ENCODE peak calls at places on chromosomes 16 and 17, in four cellular contexts. Z is BE2C, Q is dorsolateral prefrontal cortex, C is IMR-90. U is an unnamed sample.

GRCh38 chr17:66467766-66468165 is 165.4 kb downstream of the PRKCA start:
- DNase-seq in Z (no peak), Q (no peak), C (peak), U (no peak)

GRCh38 chr17:49846938-49847712 is 744 bp downstream of the TAC4 start:
- DNase-seq in Z (no peak), Q (no peak), C (no peak), U (no peak)

GRCh38 chr17:83076930-83077329 is 2.5 kb upstream of the METRNL start:
- DNase-seq in Z (no peak), Q (no peak), C (no peak), U (no peak)

GRCh38 chr17:41654134-41654907 is 29.9 kb upstream of the KRT17 start:
- DNase-seq in Z (no peak), Q (no peak), C (no peak), U (peak)

GRCh38 chr17:32546031-32546444 is 59.2 kb downstream of the CDK5R1 start:
- DNase-seq in Z (no peak), Q (peak), C (no peak), U (no peak)

GRCh38 chr17:56159764-56160394 is 6.6 kb downstream of the ANKFN1 start:
- DNase-seq in Z (no peak), Q (no peak), C (no peak), U (no peak)

GRCh38 chr17:72126575-72127486 is 6.0 kb downstream of the SOX9 start:
- DNase-seq in Z (peak), Q (no peak), C (peak), U (peak)

GRCh38 chr17:50018909-50019308 is 23.9 kb upstream of the DLX3 start:
- DNase-seq in Z (no peak), Q (no peak), C (peak), U (no peak)

GRCh38 chr17:45127583-45128300 is 4.6 kb downstream of the PLCD3 start:
- DNase-seq in Z (peak), Q (no peak), C (peak), U (peak)

GRCh38 chr17:34177642-34178041 is 77.4 kb upstream of the CCL2 start:
- DNase-seq in Z (no peak), Q (no peak), C (peak), U (no peak)

GRCh38 chr17:5541610-5542202 is 42.6 kb downstream of the NLRP1 start:
- DNase-seq in Z (no peak), Q (no peak), C (no peak), U (no peak)

GRCh38 chr17:36127882-36128369 is 24.3 kb downstream of the CCL4 start:
- DNase-seq in Z (no peak), Q (no peak), C (no peak), U (no peak)

GRCh38 chr17:39045948-39046679 is 78.9 kb upstream of the FBXO47 start:
- DNase-seq in Z (peak), Q (no peak), C (no peak), U (no peak)

GRCh38 chr17:71726320-71726719 is 394.5 kb upstream of the SOX9 start:
- DNase-seq in Z (no peak), Q (no peak), C (no peak), U (no peak)

GRCh38 chr16:81945665-81946064 is 65.6 kb downstream of the SDR42E1 start:
- DNase-seq in Z (no peak), Q (no peak), C (peak), U (no peak)

GRCh38 chr16:13873835-13874438 is 46.0 kb upstream of the ERCC4 start:
- DNase-seq in Z (peak), Q (peak), C (peak), U (peak)

GRCh38 chr17:33523577-33523981 is 230.5 kb upstream of the ASIC2 start:
- DNase-seq in Z (no peak), Q (peak), C (no peak), U (no peak)

GRCh38 chr17:82173351-82174041 is 39.1 kb downstream of the CCDC57 start:
- DNase-seq in Z (no peak), Q (no peak), C (no peak), U (no peak)

GRCh38 chr16:1428511-1428910 is 2.4 kb upstream of the PERCC1 start:
- DNase-seq in Z (peak), Q (no peak), C (no peak), U (peak)

GRCh38 chr17:80294210-80294609 is 33.6 kb downstream of the RNF213 start:
- DNase-seq in Z (no peak), Q (peak), C (no peak), U (no peak)

GRCh38 chr16:12976936-12977335 is 75.5 kb downstream of the SHISA9 start:
- DNase-seq in Z (no peak), Q (no peak), C (no peak), U (no peak)

GRCh38 chr16:22183901-22184614 is 21.8 kb downstream of the SDR42E2 start:
- DNase-seq in Z (peak), Q (no peak), C (no peak), U (no peak)

GRCh38 chr17:20095366-20096080 is 86.4 kb downstream of the SPECC1 start:
- DNase-seq in Z (peak), Q (peak), C (peak), U (peak)

GRCh38 chr16:74585846-74586392 is 21.0 kb downstream of the GLG1 start:
- DNase-seq in Z (no peak), Q (no peak), C (no peak), U (no peak)

GRCh38 chr17:80819422-80820164 is 172.0 kb upstream of the CHMP6 start:
- DNase-seq in Z (peak), Q (peak), C (no peak), U (no peak)

GRCh38 chr16:78257376-78257728 is 157.9 kb downstream of the WWOX start:
- DNase-seq in Z (no peak), Q (no peak), C (no peak), U (no peak)

GRCh38 chr17:64148017-64148631 is 18.2 kb upstream of the ERN1 start:
- DNase-seq in Z (peak), Q (no peak), C (no peak), U (no peak)

GRCh38 chr17:64147110-64148016 is 17.4 kb upstream of the ERN1 start:
- DNase-seq in Z (no peak), Q (no peak), C (no peak), U (no peak)

GRCh38 chr17:64149196-64149595 is 19.3 kb upstream of the ERN1 start:
- DNase-seq in Z (no peak), Q (no peak), C (no peak), U (no peak)

GRCh38 chr17:64150237-64151015 is 20.5 kb upstream of the ERN1 start:
- DNase-seq in Z (no peak), Q (no peak), C (no peak), U (no peak)

GRCh38 chr17:64148699-64149098 is 18.8 kb upstream of the ERN1 start:
- DNase-seq in Z (no peak), Q (peak), C (no peak), U (no peak)
- TF ChIP-seq CTCF in Z (peak), Q (peak), C (no peak), U (no peak)

GRCh38 chr17:76371656-76372628 is 12.5 kb upstream of the SPHK1 start:
- DNase-seq in Z (no peak), Q (no peak), C (peak), U (no peak)

GRCh38 chr17:76368545-76368944 is 14.8 kb upstream of the PRPSAP1 start:
- DNase-seq in Z (peak), Q (no peak), C (peak), U (no peak)

GRCh38 chr17:76369804-76370203 is 14.6 kb upstream of the SPHK1 start:
- DNase-seq in Z (peak), Q (no peak), C (no peak), U (no peak)

GRCh38 chr17:76367647-76368046 is 13.9 kb upstream of the PRPSAP1 start:
- DNase-seq in Z (no peak), Q (no peak), C (no peak), U (no peak)

GRCh38 chr17:76370261-76370993 is 14.0 kb upstream of the SPHK1 start:
- DNase-seq in Z (peak), Q (no peak), C (peak), U (peak)
- TF ChIP-seq CTCF in Z (peak), Q (peak), C (peak), U (peak)

GRCh38 chr17:40316571-40317344 is 7.8 kb downstream of the RARA start:
- DNase-seq in Z (peak), Q (no peak), C (peak), U (peak)
- TF ChIP-seq CTCF in Z (no peak), Q (no peak), C (peak), U (no peak)

GRCh38 chr16:56316545-56316944 is 108.8 kb downstream of the AMFR start:
- DNase-seq in Z (no peak), Q (no peak), C (no peak), U (no peak)
- TF ChIP-seq CTCF in Z (no peak), Q (peak), C (no peak), U (no peak)

DNA sequence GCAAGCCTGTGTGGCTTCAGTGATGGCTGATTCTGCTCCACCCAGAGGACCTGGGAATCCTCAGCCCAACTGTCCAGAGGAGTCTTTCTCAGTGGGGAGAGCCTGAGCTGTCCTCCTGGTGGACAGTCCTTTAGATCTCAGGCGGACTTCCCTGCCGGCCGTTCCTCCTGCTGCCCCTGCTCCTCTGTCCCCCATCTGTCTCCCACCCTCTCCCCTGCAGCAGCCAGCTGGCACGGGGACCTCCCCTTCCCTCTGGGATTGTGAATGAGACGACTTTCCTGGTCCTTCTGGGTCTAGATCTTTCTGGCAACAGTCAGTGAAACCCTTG is 279.7 kb downstream of the SEC14L1 start:
- DNase-seq in Z (no peak), Q (no peak), C (no peak), U (no peak)
- TF ChIP-seq CTCF in Z (peak), Q (no peak), C (peak), U (no peak)

DNA sequence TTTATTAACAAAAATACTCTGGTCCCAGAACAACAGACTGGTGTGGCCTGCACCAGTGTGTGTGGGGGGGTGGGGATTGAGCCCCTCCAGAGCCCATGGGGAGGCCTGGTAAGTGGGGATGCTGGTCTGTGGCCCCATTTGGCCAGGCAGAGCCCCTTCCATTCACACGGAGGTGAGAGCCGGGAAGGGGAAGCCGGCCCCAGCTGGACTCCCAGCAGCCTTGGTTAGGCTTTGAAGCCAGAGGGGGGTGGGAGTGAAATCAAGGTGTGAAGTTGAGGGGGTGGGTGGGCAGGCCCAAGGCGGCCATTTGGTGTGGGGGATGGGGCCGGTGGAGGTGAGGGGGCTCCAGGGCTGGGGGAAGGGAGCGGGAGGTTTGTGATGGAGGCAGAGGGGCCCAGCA is 5.9 kb downstream of the TBX6 start:
- DNase-seq in Z (no peak), Q (no peak), C (no peak), U (no peak)
- TF ChIP-seq CTCF in Z (no peak), Q (no peak), C (no peak), U (no peak)

GRCh38 chr17:76537578-76538280 is at the start of gene CYGB:
- DNase-seq in Z (peak), Q (no peak), C (no peak), U (no peak)

GRCh38 chr17:76538281-76538931 is 897 bp upstream of the CYGB start:
- DNase-seq in Z (no peak), Q (no peak), C (no peak), U (no peak)

GRCh38 chr17:76540381-76541300 is 797 bp downstream of the PRCD start:
- DNase-seq in Z (peak), Q (peak), C (peak), U (peak)

GRCh38 chr17:76538941-76539340 is 903 bp upstream of the PRCD start:
- DNase-seq in Z (no peak), Q (no peak), C (no peak), U (no peak)

DNA sequence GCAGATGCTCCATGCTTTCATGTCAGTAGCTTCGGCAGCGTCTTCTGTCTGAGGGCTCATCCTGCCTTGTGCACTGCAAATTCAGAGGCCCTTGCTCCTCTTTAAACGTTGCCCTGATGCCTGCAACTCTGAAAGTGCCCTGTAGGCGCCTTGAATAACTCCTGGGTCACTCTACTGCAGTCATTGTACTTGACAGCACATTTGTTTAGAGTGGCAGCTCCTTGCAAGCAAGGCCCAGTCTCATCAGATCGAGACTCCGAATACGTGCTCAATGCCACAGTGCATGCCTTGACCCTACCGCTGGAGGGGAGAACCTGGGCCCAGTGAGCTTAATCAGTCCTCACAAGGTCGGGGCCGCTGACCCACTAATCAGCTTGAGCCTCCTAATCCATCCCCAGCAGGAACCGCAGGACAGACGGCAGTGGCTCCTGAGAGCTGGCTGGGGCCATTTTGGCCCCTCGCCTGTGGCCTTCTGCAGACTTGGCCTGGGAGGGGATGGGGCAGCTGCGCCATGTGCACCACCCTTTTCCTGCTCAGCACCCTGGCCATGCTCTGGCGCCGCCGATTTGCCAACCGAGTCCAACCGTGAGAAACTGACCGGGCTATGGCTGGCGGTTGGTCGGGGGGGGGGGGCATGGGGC is at the start of gene PRCD:
- DNase-seq in Z (no peak), Q (no peak), C (no peak), U (no peak)
- TF ChIP-seq CTCF in Z (peak), Q (no peak), C (no peak), U (no peak)